ENCODE peak calls at places on chromosomes 16 and 17, in nine cellular contexts. X, I, C, A, T, K, B, Y and U are unnamed samples.

GRCh38 chr17:82874011-82874835 is 34.4 kb upstream of the ZNF750 start:
- DNase-seq in X (no peak), Y (peak; percentile 93), A (no peak), B (no peak), I (no peak), T (no peak), K (peak; percentile 86), C (no peak), U (no peak)

GRCh38 chr17:59763861-59764260 is 56.4 kb downstream of the VMP1 start:
- DNase-seq in C (peak; percentile 81), T (no peak), A (peak; percentile 75), Y (peak; percentile 63), B (no peak), K (no peak), I (no peak), X (no peak), U (no peak)

GRCh38 chr16:68235105-68235881 is 634 bp downstream of the ESRP2 start:
- DNase-seq in K (peak; percentile 69), X (no peak), T (no peak), A (no peak), Y (peak; percentile 61), C (no peak), I (peak; percentile 36), B (no peak), U (peak; percentile 13)

GRCh38 chr16:23074423-23074822 is 74.8 kb downstream of the USP31 start:
- DNase-seq in T (no peak), Y (no peak), B (no peak), X (no peak), I (no peak), K (no peak), C (no peak), A (no peak), U (no peak)

GRCh38 chr17:44970136-44970737 is 2.1 kb upstream of the C1QL1 start:
- DNase-seq in C (no peak), B (no peak), X (no peak), A (peak; percentile 44), K (no peak), Y (no peak), T (no peak), I (peak; percentile 26), U (no peak)

GRCh38 chr17:13557077-13557476 is 44.7 kb downstream of the HS3ST3A1 start:
- DNase-seq in B (no peak), K (no peak), C (peak; percentile 41), I (no peak), T (no peak), A (peak; percentile 53), X (no peak), Y (no peak), U (no peak)

GRCh38 chr17:60745544-60745943 is 67.9 kb downstream of the BCAS3 start:
- DNase-seq in C (no peak), X (no peak), T (no peak), B (no peak), A (no peak), Y (no peak), K (no peak), I (no peak), U (no peak)

GRCh38 chr16:28587386-28587785 is 9.5 kb downstream of the SULT1A2 start:
- DNase-seq in X (no peak), T (no peak), C (no peak), A (no peak), I (no peak), K (no peak), Y (peak; percentile 96), B (no peak), U (no peak)

GRCh38 chr16:62794724-62795123 is 758.5 kb upstream of the CDH8 start:
- DNase-seq in C (no peak), B (no peak), A (no peak), X (no peak), I (no peak), T (no peak), Y (no peak), K (no peak), U (no peak)

GRCh38 chr16:59573528-59574271 is 839.6 kb upstream of the GOT2 start:
- DNase-seq in I (no peak), Y (no peak), X (no peak), B (peak; percentile 41), A (peak; percentile 69), K (no peak), C (peak; percentile 64), T (no peak), U (no peak)
- H3K9me3 ChIP-seq in I (no peaks in the 10 kb centered on the region), Y (no peaks in the 10 kb centered on the region), X (no peaks in the 10 kb centered on the region), B (no peaks in the 10 kb centered on the region), A (no peaks in the 10 kb centered on the region), K (no peaks in the 10 kb centered on the region), C (no peaks in the 10 kb centered on the region), T (no peaks in the 10 kb centered on the region), U (peaks cover 3% of the 10 kb centered on the region)

GRCh38 chr17:81612172-81612571 is 24.7 kb downstream of the NPLOC4 start:
- DNase-seq in K (no peak), I (no peak), T (no peak), A (no peak), C (no peak), Y (no peak), B (no peak), X (no peak), U (no peak)

GRCh38 chr17:81608082-81608481 is 28.8 kb downstream of the NPLOC4 start:
- DNase-seq in Y (no peak), I (no peak), K (no peak), T (no peak), A (no peak), B (no peak), C (no peak), X (no peak), U (no peak)

GRCh38 chr17:81607431-81607830 is 29.5 kb downstream of the NPLOC4 start:
- DNase-seq in X (no peak), I (no peak), B (no peak), A (no peak), K (no peak), T (no peak), Y (no peak), C (no peak), U (no peak)

GRCh38 chr17:81609541-81610353 is 27.2 kb downstream of the NPLOC4 start:
- DNase-seq in B (no peak), T (no peak), X (no peak), Y (no peak), K (no peak), A (peak; percentile 8), I (no peak), C (no peak), U (no peak)

GRCh38 chr17:81608605-81609004 is 28.3 kb downstream of the NPLOC4 start:
- DNase-seq in I (no peak), Y (no peak), X (no peak), K (no peak), T (no peak), B (no peak), A (no peak), C (no peak), U (no peak)
- H3K9me3 ChIP-seq in I (no peaks in the 10 kb centered on the region), Y (no peaks in the 10 kb centered on the region), X (no peaks in the 10 kb centered on the region), K (no peaks in the 10 kb centered on the region), T (no peaks in the 10 kb centered on the region), B (no peaks in the 10 kb centered on the region), A (no peaks in the 10 kb centered on the region), C (no peaks in the 10 kb centered on the region), U (no peaks in the 10 kb centered on the region)

GRCh38 chr16:71443714-71444113 is 1.9 kb upstream of the TLE7 start:
- DNase-seq in A (no peak), B (no peak), C (no peak), K (no peak), Y (no peak), I (no peak), T (no peak), X (no peak), U (no peak)
- H3K9me3 ChIP-seq in A (no peaks in the 10 kb centered on the region), B (peaks cover 19% of the 10 kb centered on the region), C (peaks cover 72% of the 10 kb centered on the region), K (peaks cover 36% of the 10 kb centered on the region), Y (peaks cover 31% of the 10 kb centered on the region), I (peaks cover 15% of the 10 kb centered on the region), T (peaks cover 65% of the 10 kb centered on the region), X (peaks cover 46% of the 10 kb centered on the region), U (peaks cover 22% of the 10 kb centered on the region)

DNA sequence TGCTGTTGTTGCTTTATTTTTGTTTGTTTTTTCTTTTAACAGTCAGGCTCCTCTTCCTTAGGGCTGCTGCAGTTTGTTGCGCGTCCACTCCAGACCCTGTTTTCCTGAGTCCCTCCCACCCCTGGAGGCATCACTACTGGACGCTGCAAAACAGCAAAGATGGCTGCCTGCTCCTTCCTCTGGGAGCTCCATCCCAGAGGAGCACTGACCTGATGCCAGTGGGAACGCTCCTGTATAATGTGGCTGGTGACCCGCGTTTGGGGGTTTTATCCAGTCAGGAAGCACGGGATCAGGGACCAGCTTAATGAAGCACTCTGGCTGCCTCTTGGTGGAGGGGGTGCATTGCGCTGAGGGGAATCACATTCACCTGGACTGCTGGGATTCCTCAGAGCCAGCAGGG is 1005.6 kb downstream of the CDH8 start:
- DNase-seq in K (no peak), C (no peak), T (no peak), X (no peak), A (no peak), B (no peak), Y (no peak), I (no peak), U (no peak)
- H3K9me3 ChIP-seq in K (no peaks in the 10 kb centered on the region), C (peaks cover 23% of the 10 kb centered on the region), T (no peaks in the 10 kb centered on the region), X (no peaks in the 10 kb centered on the region), A (no peaks in the 10 kb centered on the region), B (no peaks in the 10 kb centered on the region), Y (no peaks in the 10 kb centered on the region), I (no peaks in the 10 kb centered on the region), U (no peaks in the 10 kb centered on the region)

GRCh38 chr16:10373556-10373955 is 12.3 kb upstream of the ATF7IP2 start:
- DNase-seq in K (no peak), I (no peak), C (no peak), A (no peak), T (no peak), B (no peak), X (no peak), Y (no peak), U (no peak)
- H3K9me3 ChIP-seq in K (no peaks in the 10 kb centered on the region), I (no peaks in the 10 kb centered on the region), C (no peaks in the 10 kb centered on the region), A (no peaks in the 10 kb centered on the region), T (no peaks in the 10 kb centered on the region), B (no peaks in the 10 kb centered on the region), X (no peaks in the 10 kb centered on the region), Y (no peaks in the 10 kb centered on the region), U (peaks cover 6% of the 10 kb centered on the region)

DNA sequence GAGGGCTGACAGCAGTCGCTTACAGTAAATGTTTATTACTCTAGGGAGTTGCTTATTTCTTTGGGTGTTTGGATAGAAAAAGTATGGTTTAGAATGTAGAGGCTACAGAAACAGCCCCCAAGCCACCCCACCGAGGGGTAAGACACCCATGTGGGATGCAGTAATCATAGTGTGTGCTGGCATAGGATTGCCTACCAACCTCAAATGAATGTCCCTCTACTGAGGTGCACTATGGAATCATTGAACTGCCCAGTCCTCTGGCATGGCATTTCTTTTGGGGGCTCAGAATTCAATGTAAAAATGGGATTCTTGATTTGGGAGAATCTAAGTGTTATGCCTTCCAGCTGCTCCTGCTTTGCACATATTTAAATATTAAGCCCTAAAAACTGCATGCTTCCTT is 46.8 kb downstream of the ZNF267 start:
- DNase-seq in Y (no peak), I (no peak), A (no peak), X (no peak), K (no peak), T (no peak), B (no peak), C (no peak), U (no peak)
- H3K9me3 ChIP-seq in Y (peaks cover 67% of the 10 kb centered on the region), I (peaks cover 49% of the 10 kb centered on the region), A (peaks cover 18% of the 10 kb centered on the region), X (peaks cover 58% of the 10 kb centered on the region), K (peaks cover 57% of the 10 kb centered on the region), T (peaks cover 79% of the 10 kb centered on the region), B (peaks cover 72% of the 10 kb centered on the region), C (peaks cover 14% of the 10 kb centered on the region), U (peaks cover 59% of the 10 kb centered on the region)

GRCh38 chr16:35147556-35148504 is 1688.4 kb downstream of the TP53TG3F start:
- DNase-seq in K (no peak), Y (peak; percentile 32), X (no peak), B (no peak), A (no peak), I (no peak), T (no peak), C (no peak), U (no peak)
- H3K9me3 ChIP-seq in K (peaks cover 5% of the 10 kb centered on the region), Y (no peaks in the 10 kb centered on the region), X (no peaks in the 10 kb centered on the region), B (no peaks in the 10 kb centered on the region), A (no peaks in the 10 kb centered on the region), I (no peaks in the 10 kb centered on the region), T (no peaks in the 10 kb centered on the region), C (peaks cover 98% of the 10 kb centered on the region), U (no peaks in the 10 kb centered on the region)